ENCODE peak calls at places on chromosomes 3 and 15, in five cellular contexts. J is putamen; D is NCI-H2081; M is stimulated activated naive CD8-positive, alpha-beta T cell treated with anti-CD3 and anti-CD28 coated beads, Interleukin-15, amount 100 ng/mL, for 72 hours; W is T47D. L is an unnamed sample.
A peak's percentile ranks its signal among the peaks of the same experiment; 100 is the strongest.

GRCh38 chr3:29683306-29683993 is 402.6 kb downstream of the RBMS3 start:
- DNase-seq in D (no peak), W (no peak), J (no peak), M (no peak), L (no peak)

GRCh38 chr3:52085883-52086282 is 29.5 kb upstream of the DUSP7 start:
- DNase-seq in W (no peak), D (no peak), M (peak; percentile 73), J (no peak), L (no peak)

GRCh38 chr15:58520936-58521292 is 89.1 kb downstream of the LIPC start:
- DNase-seq in D (no peak), W (no peak), M (no peak), J (no peak), L (no peak)

GRCh38 chr3:66472313-66473134 is 28.3 kb downstream of the LRIG1 start:
- DNase-seq in W (no peak), M (peak; percentile 67), D (no peak), J (no peak), L (no peak)

GRCh38 chr3:158659454-158660237 is 12.8 kb downstream of the LXN start:
- DNase-seq in J (peak; percentile 49), M (peak; percentile 58), W (peak; percentile 72), D (peak; percentile 52), L (peak; percentile 71)

GRCh38 chr15:80093854-80094418 is 34.5 kb downstream of the ZFAND6 start:
- DNase-seq in M (no peak), J (peak; percentile 52), W (peak; percentile 35), D (no peak), L (peak; percentile 36)

GRCh38 chr3:171850968-171851600 is 7.9 kb downstream of the TMEM212 start:
- DNase-seq in W (no peak), D (no peak), J (no peak), M (no peak), L (no peak)

GRCh38 chr3:94070341-94070911 is 7.6 kb downstream of the NSUN3 start:
- DNase-seq in D (no peak), W (no peak), J (no peak), M (no peak), L (no peak)

GRCh38 chr3:158160958-158161357 is 51.1 kb downstream of the RSRC1 start:
- DNase-seq in M (no peak), J (no peak), W (no peak), D (no peak), L (no peak)

GRCh38 chr3:44772099-44772442 is 10.5 kb downstream of the KIF15 start:
- DNase-seq in D (no peak), J (no peak), M (no peak), W (peak; percentile 6), L (no peak)

GRCh38 chr3:141875893-141876380 is 506 bp upstream of the ATP1B3 start:
- DNase-seq in W (peak; percentile 82), D (peak; percentile 86), M (no peak), J (no peak), L (peak; percentile 85)

GRCh38 chr15:62894322-62895085 is 148.0 kb upstream of the TPM1 start:
- DNase-seq in J (no peak), M (no peak), W (no peak), D (no peak), L (peak; percentile 46)

GRCh38 chr3:73086071-73086494 is 24.6 kb downstream of the EBLN2 start:
- DNase-seq in M (peak; percentile 31), D (peak; percentile 16), W (peak; percentile 47), J (no peak), L (peak; percentile 56)

GRCh38 chr3:14769531-14770325 is 49.0 kb upstream of the FGD5 start:
- DNase-seq in W (no peak), J (no peak), M (no peak), D (no peak), L (no peak)

GRCh38 chr3:50299929-50300680 is 900 bp upstream of the HYAL3 start:
- DNase-seq in J (peak; percentile 86), W (peak; percentile 11), D (no peak), M (no peak), L (no peak)

GRCh38 chr3:179082416-179082815 is 10.8 kb upstream of the ZMAT3 start:
- DNase-seq in W (no peak), J (no peak), M (no peak), D (no peak), L (no peak)

GRCh38 chr3:183487896-183488295 is 59.5 kb upstream of the MCF2L2 start:
- DNase-seq in D (no peak), M (no peak), J (no peak), W (no peak), L (no peak)

GRCh38 chr15:29538110-29538509 is 268.5 kb upstream of the NSMCE3 start:
- DNase-seq in M (no peak), D (no peak), W (peak; percentile 16), J (no peak), L (no peak)

GRCh38 chr3:42503957-42504333 is 1.5 kb downstream of the VIPR1 start:
- DNase-seq in W (no peak), M (peak; percentile 7), D (no peak), J (no peak), L (no peak)

GRCh38 chr3:54837964-54838363 is 89.9 kb downstream of the LRTM1 start:
- DNase-seq in J (no peak), W (peak; percentile 45), M (no peak), D (no peak), L (peak; percentile 34)

GRCh38 chr3:126994661-126995161 is 11.8 kb downstream of the PLXNA1 start:
- DNase-seq in J (no peak), M (no peak), W (peak; percentile 67), D (no peak), L (no peak)

GRCh38 chr3:174219738-174220137 is 639.4 kb upstream of the NAALADL2 start:
- DNase-seq in D (no peak), W (peak; percentile 54), M (no peak), J (no peak), L (peak; percentile 33)

GRCh38 chr3:117128133-117128532 is 418.6 kb downstream of the TUSC7 start:
- DNase-seq in W (no peak), M (no peak), J (no peak), D (no peak), L (no peak)

GRCh38 chr3:65837604-65838003 is 201.1 kb downstream of the MAGI1 start:
- DNase-seq in M (no peak), D (no peak), W (no peak), J (no peak), L (no peak)

GRCh38 chr15:101481381-101481705 is 8.2 kb downstream of the PCSK6 start:
- DNase-seq in W (no peak), J (no peak), M (no peak), D (no peak), L (no peak)

GRCh38 chr15:28955160-28955502 is 69.4 kb downstream of the APBA2 start:
- DNase-seq in W (no peak), M (peak; percentile 61), J (no peak), D (peak; percentile 47), L (no peak)

GRCh38 chr3:47414666-47415587 is 34.1 kb downstream of the PTPN23 start:
- DNase-seq in D (no peak), J (peak; percentile 51), W (no peak), M (no peak), L (no peak)

GRCh38 chr3:39138804-39139415 is 14.5 kb downstream of the CSRNP1 start:
- DNase-seq in J (no peak), M (no peak), D (no peak), W (no peak), L (no peak)

GRCh38 chr15:33278816-33279612 is 31.8 kb upstream of the RYR3 start:
- DNase-seq in D (no peak), M (no peak), W (no peak), J (no peak), L (no peak)

GRCh38 chr3:112463250-112463649 is 36.0 kb downstream of the BTLA start:
- DNase-seq in M (no peak), W (no peak), J (no peak), D (no peak), L (no peak)

GRCh38 chr3:24545917-24546316 is 51.3 kb upstream of the THRB start:
- DNase-seq in M (no peak), W (no peak), J (no peak), D (no peak), L (no peak)

GRCh38 chr3:76383781-76384180 is 598.4 kb upstream of the ZNF717 start:
- DNase-seq in W (no peak), D (no peak), J (peak; percentile 56), M (no peak), L (peak; percentile 42)

GRCh38 chr3:9606108-9606507 is 43.2 kb upstream of the MTMR14 start:
- DNase-seq in W (no peak), J (no peak), M (no peak), D (no peak), L (no peak)

GRCh38 chr3:54432975-54433374 is 310.6 kb downstream of the CACNA2D3 start:
- DNase-seq in J (no peak), D (no peak), M (no peak), W (no peak), L (no peak)

GRCh38 chr3:8621872-8622271 is 22.7 kb downstream of the SSUH2 start:
- DNase-seq in M (no peak), D (no peak), W (no peak), J (no peak), L (no peak)

GRCh38 chr15:45186771-45187577 is 792 bp downstream of the SHF start:
- DNase-seq in D (no peak), M (no peak), J (no peak), W (no peak), L (peak; percentile 48)

GRCh38 chr3:90091557-90091956 is 984.1 kb downstream of the EPHA3 start:
- DNase-seq in D (peak; percentile 38), W (peak; percentile 31), M (no peak), J (peak; percentile 25), L (peak; percentile 73)

GRCh38 chr3:133987136-133987535 is 42.6 kb downstream of the SLCO2A1 start:
- DNase-seq in D (no peak), M (no peak), J (no peak), W (no peak), L (no peak)

GRCh38 chr15:68518046-68518445 is 60.7 kb upstream of the CORO2B start:
- DNase-seq in D (no peak), W (no peak), J (peak; percentile 11), M (no peak), L (no peak)